ENCODE peak calls at places on chromosomes 6 and 20, in five cellular contexts. P, A, R, G and B are unnamed samples.

GRCh38 chr6:44925100-44925739 is 402.9 kb upstream of the RUNX2 start:
- DNase-seq in P (no peak), A (no peak), R (peak), G (no peak), B (no peak)

GRCh38 chr6:34232901-34233300 is 3.8 kb upstream of the HMGA1 start:
- DNase-seq in P (no peak), A (no peak), R (no peak), G (no peak), B (no peak)

GRCh38 chr6:158955265-158955664 is 44.7 kb downstream of the RSPH3 start:
- DNase-seq in P (no peak), A (no peak), R (no peak), G (no peak), B (no peak)

GRCh38 chr6:144307880-144308279 is 22.7 kb downstream of the UTRN start:
- DNase-seq in P (no peak), A (no peak), R (no peak), G (no peak), B (no peak)

GRCh38 chr20:43590036-43590391 is 723 bp upstream of the IFT52 start:
- DNase-seq in P (no peak), A (peak), R (no peak), G (peak), B (peak)

GRCh38 chr6:168884646-168885086 is 369.0 kb downstream of the THBS2 start:
- DNase-seq in P (peak), A (peak), R (peak), G (peak), B (peak)

GRCh38 chr6:15090745-15091384 is 155.0 kb upstream of the JARID2 start:
- DNase-seq in P (no peak), A (no peak), R (no peak), G (no peak), B (no peak)

GRCh38 chr6:96844530-96844929 is 7.3 kb upstream of the GPR63 start:
- DNase-seq in P (no peak), A (no peak), R (no peak), G (no peak), B (no peak)

GRCh38 chr20:3786126-3786484 is 435 bp downstream of the CENPB start:
- DNase-seq in P (peak), A (no peak), R (peak), G (no peak), B (peak)

GRCh38 chr6:105452924-105453756 is 50.3 kb upstream of the PREP start:
- DNase-seq in P (peak), A (no peak), R (no peak), G (no peak), B (no peak)

GRCh38 chr6:82331031-82331773 is 32.4 kb upstream of the TPBG start:
- DNase-seq in P (no peak), A (no peak), R (peak), G (no peak), B (no peak)

GRCh38 chr20:21512634-21513180 is 1.2 kb downstream of the NKX2-2 start:
- DNase-seq in P (no peak), A (no peak), R (no peak), G (no peak), B (no peak)

GRCh38 chr20:50192364-50193168 is 1.9 kb downstream of the CEBPB start:
- DNase-seq in P (peak), A (peak), R (peak), G (peak), B (peak)

GRCh38 chr6:144543006-144543871 is 258.1 kb downstream of the UTRN start:
- DNase-seq in P (no peak), A (no peak), R (no peak), G (no peak), B (no peak)

GRCh38 chr20:49567421-49568256 is at the start of gene PTGIS:
- DNase-seq in P (no peak), A (peak), R (no peak), G (no peak), B (no peak)

GRCh38 chr6:22248513-22249308 is 48.1 kb downstream of the PRL start:
- DNase-seq in P (no peak), A (no peak), R (peak), G (no peak), B (peak)

GRCh38 chr6:134379086-134379485 is 61.2 kb upstream of the SGK1 start:
- DNase-seq in P (no peak), A (no peak), R (no peak), G (peak), B (peak)

GRCh38 chr6:84967965-84968364 is 203.6 kb upstream of the TBX18 start:
- DNase-seq in P (no peak), A (no peak), R (peak), G (no peak), B (no peak)

GRCh38 chr6:56984374-56984773 is 29.5 kb downstream of the BEND6 start:
- DNase-seq in P (no peak), A (no peak), R (no peak), G (no peak), B (no peak)

GRCh38 chr20:33281550-33282146 is 1.4 kb upstream of the BPIFB1 start:
- DNase-seq in P (no peak), A (no peak), R (no peak), G (no peak), B (no peak)

GRCh38 chr20:3085571-3086072 is 1.1 kb upstream of the AVP start:
- DNase-seq in P (no peak), A (no peak), R (no peak), G (no peak), B (no peak)

GRCh38 chr20:18541741-18542140 is 25.5 kb upstream of the SMIM26 start:
- DNase-seq in P (no peak), A (no peak), R (peak), G (no peak), B (no peak)

GRCh38 chr6:52596371-52597028 is 19.6 kb upstream of the TRAM2 start:
- DNase-seq in P (no peak), A (no peak), R (no peak), G (no peak), B (no peak)

GRCh38 chr20:58112017-58112781 is 116.3 kb downstream of the ANKRD60 start:
- DNase-seq in P (no peak), A (no peak), R (peak), G (no peak), B (no peak)

GRCh38 chr6:14059791-14060436 is 57.7 kb upstream of the CD83 start:
- DNase-seq in P (no peak), A (no peak), R (peak), G (no peak), B (peak)

GRCh38 chr6:158068893-158069799 is 87.5 kb downstream of the SYNJ2 start:
- DNase-seq in P (peak), A (peak), R (peak), G (peak), B (no peak)

GRCh38 chr6:81933089-81933488 is 180.6 kb upstream of the TENT5A start:
- DNase-seq in P (no peak), A (no peak), R (no peak), G (no peak), B (no peak)

GRCh38 chr20:56778765-56779195 is 149.7 kb downstream of the TFAP2C start:
- DNase-seq in P (no peak), A (no peak), R (peak), G (no peak), B (no peak)

GRCh38 chr6:111604259-111605099 is 1.2 kb downstream of the TRAF3IP2 start:
- DNase-seq in P (no peak), A (peak), R (no peak), G (peak), B (peak)

GRCh38 chr6:37714836-37715425 is 17.2 kb upstream of the MDGA1 start:
- DNase-seq in P (no peak), A (no peak), R (no peak), G (no peak), B (no peak)

GRCh38 chr20:52209154-52209571 is 17.6 kb upstream of the ZFP64 start:
- DNase-seq in P (no peak), A (no peak), R (no peak), G (no peak), B (no peak)

GRCh38 chr20:36507746-36508145 is 33.6 kb upstream of the MYL9 start:
- DNase-seq in P (no peak), A (no peak), R (no peak), G (no peak), B (no peak)

GRCh38 chr6:99613398-99613704 is 6.7 kb downstream of the PRDM13 start:
- DNase-seq in P (no peak), A (no peak), R (peak), G (peak), B (peak)

GRCh38 chr6:42250509-42250908 is 32.8 kb upstream of the MRPS10 start:
- DNase-seq in P (no peak), A (no peak), R (no peak), G (no peak), B (no peak)

GRCh38 chr20:1302578-1303541 is 26.1 kb downstream of the SDCBP2 start:
- DNase-seq in P (peak), A (no peak), R (no peak), G (no peak), B (no peak)

GRCh38 chr20:63453029-63453523 is 19.4 kb downstream of the KCNQ2 start:
- DNase-seq in P (no peak), A (no peak), R (peak), G (no peak), B (no peak)
- TF ChIP-seq CTCF in P (no peak), A (no peak), R (peak), G (no peak), B (no peak)

GRCh38 chr6:113640046-113640445 is 217.1 kb upstream of the MARCKS start:
- DNase-seq in P (no peak), A (no peak), R (no peak), G (peak), B (no peak)
- H3K27ac ChIP-seq in P (no peak), A (no peak), R (no peak), G (no peak), B (no peak)

GRCh38 chr20:20173269-20173668 is 120.9 kb downstream of the CFAP61 start:
- DNase-seq in P (no peak), A (no peak), R (no peak), G (no peak), B (no peak)

DNA sequence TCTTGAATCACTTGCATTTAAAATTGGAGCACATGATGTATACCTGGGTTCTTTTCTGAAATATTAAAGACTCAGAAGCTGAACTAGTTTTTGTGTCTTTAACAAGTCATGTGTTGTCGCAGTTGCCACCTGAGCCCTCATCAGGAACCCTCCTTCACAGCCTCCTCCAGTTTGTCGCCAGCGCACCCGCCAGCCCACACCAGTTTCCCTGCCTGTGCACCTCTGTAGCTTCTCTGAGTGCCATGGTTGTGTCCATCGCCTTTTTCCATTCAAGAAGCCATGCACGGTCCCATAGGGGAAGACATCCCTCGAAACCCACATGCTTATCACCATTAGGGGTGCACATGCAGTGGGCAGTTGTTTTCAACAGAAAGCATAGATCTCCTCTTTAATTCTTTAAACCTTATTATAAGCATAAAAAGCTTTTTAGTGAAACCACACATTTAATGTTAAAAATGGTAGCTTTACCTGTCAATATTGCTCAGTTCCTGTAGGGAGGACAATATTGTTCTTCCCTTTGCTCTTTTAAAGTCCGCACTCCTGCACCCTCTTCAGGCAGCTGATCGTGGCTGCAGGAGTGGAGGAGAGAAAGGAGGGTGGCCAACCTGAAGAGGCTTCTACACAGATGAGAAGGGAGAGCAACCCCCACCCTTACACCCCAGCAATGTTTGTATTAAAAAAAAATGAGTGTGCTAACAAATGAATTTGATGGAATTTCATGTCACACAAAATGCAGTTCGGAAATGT is 121.9 kb downstream of the CFAP61 start:
- DNase-seq in P (no peak), A (no peak), R (no peak), G (no peak), B (no peak)
- TF ChIP-seq CTCF in P (no peak), A (no peak), R (no peak), G (no peak), B (no peak)

GRCh38 chr6:10401004-10401536 is 13.8 kb downstream of the TFAP2A start:
- DNase-seq in P (no peak), A (no peak), R (no peak), G (no peak), B (no peak)
- H3K27ac ChIP-seq in P (no peak), A (no peak), R (no peak), G (no peak), B (no peak)

GRCh38 chr20:46142124-46142523 is 24.0 kb downstream of the CD40 start:
- DNase-seq in P (no peak), A (no peak), R (no peak), G (no peak), B (no peak)

GRCh38 chr20:46148313-46149213 is 30.4 kb downstream of the CD40 start:
- DNase-seq in P (no peak), A (no peak), R (no peak), G (no peak), B (no peak)

GRCh38 chr20:46150982-46151381 is 32.9 kb downstream of the CD40 start:
- DNase-seq in P (no peak), A (no peak), R (no peak), G (no peak), B (no peak)

GRCh38 chr20:46144626-46145025 is 26.5 kb downstream of the CD40 start:
- DNase-seq in P (no peak), A (no peak), R (no peak), G (no peak), B (no peak)

GRCh38 chr20:46145646-46146045 is 27.5 kb downstream of the CD40 start:
- DNase-seq in P (no peak), A (no peak), R (no peak), G (no peak), B (no peak)
- TF ChIP-seq CTCF in P (no peak), A (no peak), R (no peak), G (no peak), B (no peak)